ENCODE peak calls at places on chromosomes 13 and 19, in ten cellular contexts. B is activated T-cell treated with anti-CD3 and anti-CD28 coated beads for 48 hours; O is mucosa of gallbladder; J is Calu3; S is AG08395; X is stimulated activated CD4-positive, alpha-beta T cell treated with anti-CD3 and anti-CD28 coated beads, Interleukin-1b, Interleukin-23, amount 100 ng/mL, for 24 hours; G is activated CD4-positive, CD25-positive, alpha-beta regulatory T cell treated with anti-CD3 and anti-CD28 coated beads, Interleukin-2, amount 50 U/mL, for 16 hours; N is ovary; U is left cardiac atrium; D is coronary artery. R is an unnamed sample.

GRCh38 chr19:34044011-34044410 is 128.3 kb upstream of the LSM14A start:
- DNase-seq in S (no peak), O (no peak), B (no peak), N (no peak), G (no peak), J (no peak), X (no peak), U (no peak), D (no peak), R (no peak)

GRCh38 chr19:2464389-2464788 is 7.6 kb upstream of the LMNB2 start:
- DNase-seq in G (no peak), B (no peak), D (no peak), O (no peak), X (no peak), J (no peak), N (no peak), U (no peak), S (no peak), R (no peak)

GRCh38 chr19:757811-758668 is 7.1 kb downstream of the MISP start:
- DNase-seq in U (no peak), X (no peak), B (no peak), S (no peak), J (no peak), D (no peak), O (no peak), G (no peak), N (no peak), R (no peak)

GRCh38 chr19:18746393-18747167 is 44.5 kb downstream of the COMP start:
- DNase-seq in X (no peak), U (no peak), N (no peak), O (no peak), D (no peak), B (no peak), S (no peak), J (no peak), G (no peak), R (no peak)

GRCh38 chr19:4896372-4896771 is 6.3 kb downstream of the ARRDC5 start:
- DNase-seq in B (no peak), D (no peak), X (no peak), G (no peak), J (peak), O (no peak), S (peak), U (no peak), N (no peak), R (no peak)

GRCh38 chr13:101917475-101917810 is 465.0 kb downstream of the ITGBL1 start:
- DNase-seq in D (no peak), N (no peak), X (no peak), U (no peak), O (no peak), G (no peak), B (no peak), S (no peak), J (no peak), R (no peak)

GRCh38 chr13:31068119-31068423 is 93.6 kb downstream of the HSPH1 start:
- DNase-seq in S (no peak), J (no peak), G (no peak), D (no peak), B (no peak), O (no peak), N (no peak), U (no peak), X (no peak), R (no peak)

GRCh38 chr13:58531614-58532013 is 900.1 kb downstream of the PCDH17 start:
- DNase-seq in O (no peak), J (no peak), S (no peak), X (no peak), G (no peak), U (no peak), N (no peak), D (no peak), B (no peak), R (no peak)

GRCh38 chr13:76730220-76730619 is 156.0 kb downstream of the KCTD12 start:
- DNase-seq in B (no peak), J (no peak), X (no peak), O (no peak), D (no peak), U (no peak), S (no peak), N (no peak), G (no peak), R (no peak)

GRCh38 chr13:112895521-112896465 is 73.2 kb upstream of the MCF2L start:
- DNase-seq in D (no peak), G (no peak), S (no peak), X (no peak), N (no peak), O (no peak), B (no peak), J (no peak), U (no peak), R (no peak)

GRCh38 chr13:30832845-30833332 is 73.2 kb upstream of the MEDAG start:
- DNase-seq in S (no peak), J (peak), D (no peak), B (peak), N (peak), O (peak), U (peak), G (no peak), X (no peak), R (no peak)